ENCODE peak calls at places on chromosomes 1 and 21, in five cellular contexts. One of them, this sample, is unnamed.

GRCh38 chr1:41495171-41495948 is 10.9 kb upstream of the EDN2 start:
- DNase-seq in tibial artery: no peak
- DNase-seq in heart left ventricle: peak
- DNase-seq in H1: peak
- DNase-seq in heart right ventricle: no peak
- DNase-seq in this sample: no peak

GRCh38 chr21:45352621-45353125 is 52.3 kb upstream of the COL18A1 start:
- DNase-seq in heart left ventricle: no peak
- DNase-seq in H1: no peak
- DNase-seq in heart right ventricle: no peak
- DNase-seq in tibial artery: no peak
- DNase-seq in this sample: no peak

GRCh38 chr1:181396171-181396670 is 87.1 kb upstream of the CACNA1E start:
- DNase-seq in heart left ventricle: no peak
- DNase-seq in heart right ventricle: no peak
- DNase-seq in tibial artery: no peak
- DNase-seq in H1: no peak
- DNase-seq in this sample: no peak

GRCh38 chr1:159953866-159954515 is at the start of gene SLAMF9:
- DNase-seq in heart left ventricle: no peak
- DNase-seq in heart right ventricle: no peak
- DNase-seq in H1: no peak
- DNase-seq in tibial artery: peak
- DNase-seq in this sample: no peak

GRCh38 chr1:117657031-117657430 is 51.2 kb downstream of the TENT5C start:
- DNase-seq in heart left ventricle: peak
- DNase-seq in tibial artery: no peak
- DNase-seq in H1: no peak
- DNase-seq in heart right ventricle: no peak
- DNase-seq in this sample: no peak

GRCh38 chr1:18283601-18284385 is 176.2 kb downstream of the IGSF21 start:
- DNase-seq in heart right ventricle: no peak
- DNase-seq in H1: no peak
- DNase-seq in heart left ventricle: no peak
- DNase-seq in tibial artery: no peak
- DNase-seq in this sample: no peak

GRCh38 chr21:22900511-22900910 is 1902.3 kb downstream of the NCAM2 start:
- DNase-seq in tibial artery: no peak
- DNase-seq in H1: no peak
- DNase-seq in heart right ventricle: no peak
- DNase-seq in heart left ventricle: no peak
- DNase-seq in this sample: no peak

GRCh38 chr1:22223176-22223575 is 80.3 kb upstream of the WNT4 start:
- DNase-seq in H1: no peak
- DNase-seq in heart left ventricle: no peak
- DNase-seq in heart right ventricle: no peak
- DNase-seq in tibial artery: peak
- DNase-seq in this sample: no peak

GRCh38 chr1:4178501-4178900 is 278.4 kb upstream of the C1orf174 start:
- DNase-seq in tibial artery: no peak
- DNase-seq in heart left ventricle: no peak
- DNase-seq in H1: peak
- DNase-seq in heart right ventricle: no peak
- DNase-seq in this sample: peak

GRCh38 chr21:31957631-31958030 is 84.8 kb downstream of the HUNK start:
- DNase-seq in tibial artery: no peak
- DNase-seq in heart left ventricle: no peak
- DNase-seq in H1: no peak
- DNase-seq in heart right ventricle: no peak
- DNase-seq in this sample: no peak

GRCh38 chr1:163875214-163875926 is 553.6 kb downstream of the NUF2 start:
- DNase-seq in tibial artery: no peak
- DNase-seq in heart left ventricle: peak
- DNase-seq in heart right ventricle: peak
- DNase-seq in H1: no peak
- DNase-seq in this sample: no peak

DNA sequence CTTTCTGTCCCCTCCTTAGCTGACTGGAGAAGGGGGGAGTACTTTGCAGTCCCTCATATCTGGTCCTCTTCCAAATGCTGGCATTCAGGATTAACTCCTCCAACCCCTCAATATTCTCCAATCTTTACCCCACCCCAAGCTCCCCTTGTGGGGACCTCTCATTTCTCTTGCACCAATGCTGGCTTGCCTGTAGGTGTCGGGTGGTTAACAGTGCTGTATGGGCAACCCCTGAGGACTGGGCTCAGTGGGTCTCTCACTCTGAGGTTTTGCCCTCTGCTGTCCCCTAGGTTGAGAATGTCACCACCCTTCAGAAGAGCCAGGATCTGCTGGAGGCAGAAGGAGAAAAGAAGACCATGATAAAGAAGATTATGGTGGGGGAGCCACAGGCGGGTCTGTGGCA is 27.0 kb downstream of the MROH7 start:
- DNase-seq in tibial artery: no peak
- DNase-seq in heart left ventricle: no peak
- DNase-seq in H1: no peak
- DNase-seq in heart right ventricle: no peak
- DNase-seq in this sample: no peak
- TF ChIP-seq CTCF in tibial artery: no peak
- TF ChIP-seq CTCF in heart left ventricle: no peak
- TF ChIP-seq CTCF in H1: peak
- TF ChIP-seq CTCF in heart right ventricle: no peak
- TF ChIP-seq CTCF in this sample: no peak

GRCh38 chr1:233238884-233239432 is 56.6 kb downstream of the PCNX2 start:
- DNase-seq in heart right ventricle: no peak
- DNase-seq in heart left ventricle: no peak
- DNase-seq in tibial artery: no peak
- DNase-seq in H1: no peak
- DNase-seq in this sample: no peak
- TF ChIP-seq CTCF in heart right ventricle: peak
- TF ChIP-seq CTCF in heart left ventricle: peak
- TF ChIP-seq CTCF in tibial artery: no peak
- TF ChIP-seq CTCF in H1: no peak
- TF ChIP-seq CTCF in this sample: peak

GRCh38 chr1:11594222-11594621 is 60.0 kb downstream of the FBXO2 start:
- DNase-seq in heart left ventricle: peak
- DNase-seq in H1: no peak
- DNase-seq in tibial artery: no peak
- DNase-seq in heart right ventricle: no peak
- DNase-seq in this sample: no peak
- TF ChIP-seq CTCF in heart left ventricle: no peak
- TF ChIP-seq CTCF in H1: peak
- TF ChIP-seq CTCF in tibial artery: no peak
- TF ChIP-seq CTCF in heart right ventricle: peak
- TF ChIP-seq CTCF in this sample: peak

DNA sequence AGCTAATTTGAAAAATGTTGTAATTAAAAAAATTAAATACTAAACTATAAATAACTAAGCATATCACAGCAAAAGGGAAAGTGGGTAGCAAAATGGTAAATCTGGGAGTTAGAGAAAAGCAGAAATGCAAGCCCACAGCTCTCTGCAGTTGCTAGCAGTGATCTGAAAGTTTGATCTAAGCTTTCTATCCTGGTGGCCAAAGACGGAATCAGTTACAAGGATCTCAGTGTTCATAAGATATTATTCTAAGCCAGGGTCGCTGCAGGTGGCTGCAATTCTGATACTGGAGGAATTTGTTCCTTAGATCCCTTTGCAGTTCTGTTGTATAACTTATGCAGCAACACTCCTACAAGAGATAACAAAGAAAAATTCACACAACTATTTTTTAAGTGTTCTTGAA is 363.7 kb downstream of the SETD4 start:
- DNase-seq in H1: no peak
- DNase-seq in heart left ventricle: no peak
- DNase-seq in tibial artery: no peak
- DNase-seq in heart right ventricle: no peak
- DNase-seq in this sample: no peak
- TF ChIP-seq CTCF in H1: no peak
- TF ChIP-seq CTCF in heart left ventricle: no peak
- TF ChIP-seq CTCF in tibial artery: no peak
- TF ChIP-seq CTCF in heart right ventricle: no peak
- TF ChIP-seq CTCF in this sample: no peak

GRCh38 chr21:28261291-28261690 is 731.4 kb downstream of the LTN1 start:
- DNase-seq in heart left ventricle: no peak
- DNase-seq in heart right ventricle: no peak
- DNase-seq in tibial artery: no peak
- DNase-seq in H1: no peak
- DNase-seq in this sample: no peak
- TF ChIP-seq CTCF in heart left ventricle: no peak
- TF ChIP-seq CTCF in heart right ventricle: no peak
- TF ChIP-seq CTCF in tibial artery: no peak
- TF ChIP-seq CTCF in H1: no peak
- TF ChIP-seq CTCF in this sample: no peak

This sample was measured in osteocyte.